ENCODE peak calls at places on chromosomes 16 and 17, in four cellular contexts. Q is transverse colon, Y is adrenal gland, H is mammary epithelial cell. V is an unnamed sample. For H3K4me1, the result is how much of the 10 kb centered on the place peaks cover.

GRCh38 chr16:80233097-80233835 is 307.5 kb upstream of the DYNLRB2 start:
- DNase-seq in H (no peak), Y (no peak), Q (no peak), V (no peak)

GRCh38 chr17:1043601-1044251 is 46.8 kb downstream of the TIMM22 start:
- DNase-seq in Q (no peak), Y (no peak), H (no peak), V (peak)

GRCh38 chr16:17448640-17449638 is 21.8 kb downstream of the XYLT1 start:
- DNase-seq in Q (peak), H (no peak), Y (no peak), V (peak)

GRCh38 chr17:64277831-64278562 is 14.9 kb upstream of the TEX2 start:
- DNase-seq in Y (no peak), Q (no peak), H (no peak), V (no peak)

GRCh38 chr16:61684566-61684965 is 351.7 kb downstream of the CDH8 start:
- DNase-seq in Y (no peak), Q (no peak), H (no peak), V (no peak)

GRCh38 chr17:81688616-81689015 is 4.8 kb downstream of the HGS start:
- DNase-seq in H (no peak), Y (no peak), Q (no peak), V (no peak)

GRCh38 chr17:40283662-40284061 is 4.0 kb upstream of the CDC6 start:
- DNase-seq in Y (no peak), Q (no peak), H (peak), V (no peak)

GRCh38 chr17:71396711-71397110 is 724.1 kb upstream of the SOX9 start:
- DNase-seq in Y (no peak), Q (no peak), H (no peak), V (no peak)

GRCh38 chr17:64572682-64573154 is 65.9 kb downstream of the CEP95 start:
- DNase-seq in Y (no peak), H (no peak), Q (no peak), V (no peak)

GRCh38 chr16:24534634-24535033 is 4.7 kb upstream of the RBBP6 start:
- DNase-seq in Y (no peak), Q (no peak), H (peak), V (no peak)

GRCh38 chr16:54193656-54194007 is 93.0 kb downstream of the IRX3 start:
- DNase-seq in Q (peak), H (peak), Y (peak), V (peak)

GRCh38 chr16:31874354-31875111 is 926 bp downstream of the ZNF267 start:
- DNase-seq in Y (no peak), H (peak), Q (no peak), V (no peak)

GRCh38 chr16:72073831-72074230 is 10.8 kb downstream of the HPR start:
- DNase-seq in Y (no peak), H (no peak), Q (no peak), V (no peak)

DNA sequence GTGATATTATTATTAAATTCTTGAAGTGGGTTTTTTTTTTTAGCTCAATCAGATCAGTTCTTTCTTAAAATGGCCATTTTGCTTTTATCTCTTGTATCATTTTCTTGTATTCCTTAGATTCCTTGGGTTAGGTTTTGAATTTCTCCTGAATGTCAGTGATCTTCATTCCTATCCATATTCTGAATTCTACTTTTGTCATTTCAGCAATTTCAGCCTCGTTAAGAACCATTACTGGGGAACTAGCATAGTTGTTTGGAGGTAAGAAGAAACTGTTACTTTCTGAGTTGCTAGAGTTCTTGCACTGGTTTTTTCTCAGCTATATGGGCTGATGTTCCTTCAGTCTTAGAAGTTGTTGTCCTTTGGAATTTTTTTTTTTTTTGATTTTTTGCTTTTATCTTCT is 293.1 kb downstream of the MAP2K4 start:
- DNase-seq in Q (no peak), H (no peak), Y (no peak), V (no peak)
- H3K4me1 ChIP-seq in Q (under half), H (under half), Y (under half), V (under half)

GRCh38 chr17:14301761-14302401 is 1.0 kb downstream of the HS3ST3B1 start:
- DNase-seq in Q (peak), H (peak), Y (peak), V (peak)
- H3K4me1 ChIP-seq in Q (under half), H (under half), Y (under half), V (under half)

DNA sequence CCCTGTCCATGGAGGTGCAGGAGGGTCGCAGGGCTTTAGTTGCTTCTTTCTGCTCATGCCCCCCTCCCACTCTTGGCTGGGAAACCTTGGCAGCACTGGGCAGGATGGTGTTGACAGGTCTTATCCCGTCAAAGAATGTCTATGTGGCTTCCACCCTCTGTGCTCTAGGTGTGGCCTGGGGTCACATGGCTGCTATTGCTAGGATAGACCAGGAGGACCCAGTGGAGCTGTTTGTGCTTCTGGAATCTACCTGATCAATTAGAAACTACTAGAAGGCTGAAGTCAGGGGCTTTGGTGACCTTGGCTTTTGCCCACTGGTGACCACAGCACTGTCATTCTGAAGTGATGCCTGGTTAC is 105.8 kb downstream of the CMIP start:
- DNase-seq in H (no peak), Y (no peak), Q (no peak), V (peak)
- H3K4me1 ChIP-seq in H (half or more), Y (under half), Q (under half), V (under half)

GRCh38 chr17:48556534-48557401 is 11.9 kb upstream of the HOXB2 start:
- DNase-seq in Q (no peak), H (peak), Y (no peak), V (no peak)
- H3K4me1 ChIP-seq in Q (half or more), H (under half), Y (under half), V (under half)

GRCh38 chr17:55238197-55238930 is 26.4 kb upstream of the HLF start:
- DNase-seq in H (peak), Y (peak), Q (peak), V (peak)

GRCh38 chr17:55237826-55238196 is 26.9 kb upstream of the HLF start:
- DNase-seq in Y (no peak), H (no peak), Q (no peak), V (no peak)

GRCh38 chr17:55242481-55242880 is 22.3 kb upstream of the HLF start:
- DNase-seq in Q (no peak), H (no peak), Y (no peak), V (no peak)

GRCh38 chr17:55238931-55239297 is 25.8 kb upstream of the HLF start:
- DNase-seq in H (no peak), Y (no peak), Q (no peak), V (no peak)

GRCh38 chr17:55241097-55241496 is 23.7 kb upstream of the HLF start:
- DNase-seq in Q (no peak), Y (no peak), H (no peak), V (no peak)
- H3K4me1 ChIP-seq in Q (under half), Y (under half), H (under half), V (under half)

GRCh38 chr16:57276596-57276995 is 7.9 kb downstream of the PLLP start:
- DNase-seq in H (peak), Q (no peak), Y (no peak), V (no peak)

GRCh38 chr16:57273359-57273758 is 11.1 kb downstream of the PLLP start:
- DNase-seq in Q (no peak), Y (no peak), H (no peak), V (no peak)

GRCh38 chr16:57271867-57272495 is 12.5 kb downstream of the PLLP start:
- DNase-seq in Y (no peak), Q (no peak), H (no peak), V (no peak)

GRCh38 chr16:57271063-57271345 is 13.5 kb downstream of the PLLP start:
- DNase-seq in Y (no peak), Q (no peak), H (no peak), V (no peak)

GRCh38 chr16:57273826-57274225 is 10.6 kb downstream of the PLLP start:
- DNase-seq in Y (no peak), H (no peak), Q (no peak), V (no peak)
- H3K4me1 ChIP-seq in Y (under half), H (under half), Q (under half), V (half or more)

GRCh38 chr16:58027341-58028167 is 2.0 kb downstream of the MMP15 start:
- DNase-seq in Q (peak), H (peak), Y (peak), V (peak)

GRCh38 chr16:58025351-58026138 is at the start of gene MMP15:
- DNase-seq in Y (peak), Q (peak), H (peak), V (peak)

GRCh38 chr16:58024673-58025350 is 742 bp upstream of the MMP15 start:
- DNase-seq in H (no peak), Q (peak), Y (no peak), V (peak)

GRCh38 chr16:58026705-58027340 is 1.3 kb downstream of the MMP15 start:
- DNase-seq in Q (peak), H (no peak), Y (no peak), V (peak)

GRCh38 chr16:58026139-58026704 is 668 bp downstream of the MMP15 start:
- DNase-seq in Q (peak), Y (peak), H (peak), V (peak)
- H3K4me1 ChIP-seq in Q (half or more), Y (half or more), H (under half), V (half or more)

DNA sequence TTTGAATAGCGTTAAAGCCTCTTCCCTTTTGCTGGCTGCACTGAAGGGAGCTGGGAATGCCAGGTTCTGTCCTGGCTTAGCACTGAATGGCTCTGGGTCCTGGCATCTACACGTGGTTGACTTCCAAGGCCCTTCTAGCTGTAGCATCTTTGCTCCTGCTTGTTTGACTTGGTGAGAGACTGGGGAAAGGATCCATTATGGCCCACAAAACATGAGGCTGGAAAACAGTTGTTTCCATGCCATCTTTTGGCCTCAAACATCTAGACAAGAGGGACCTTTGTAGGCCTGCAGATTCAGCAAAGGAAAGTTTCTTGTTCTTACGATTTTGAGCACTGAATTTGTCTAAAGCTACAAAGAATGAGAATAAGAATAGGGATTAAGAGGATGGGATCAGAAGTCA is 32.5 kb downstream of the EPN2 start:
- DNase-seq in H (no peak), Y (no peak), Q (no peak), V (no peak)
- H3K4me1 ChIP-seq in H (under half), Y (under half), Q (under half), V (half or more)

DNA sequence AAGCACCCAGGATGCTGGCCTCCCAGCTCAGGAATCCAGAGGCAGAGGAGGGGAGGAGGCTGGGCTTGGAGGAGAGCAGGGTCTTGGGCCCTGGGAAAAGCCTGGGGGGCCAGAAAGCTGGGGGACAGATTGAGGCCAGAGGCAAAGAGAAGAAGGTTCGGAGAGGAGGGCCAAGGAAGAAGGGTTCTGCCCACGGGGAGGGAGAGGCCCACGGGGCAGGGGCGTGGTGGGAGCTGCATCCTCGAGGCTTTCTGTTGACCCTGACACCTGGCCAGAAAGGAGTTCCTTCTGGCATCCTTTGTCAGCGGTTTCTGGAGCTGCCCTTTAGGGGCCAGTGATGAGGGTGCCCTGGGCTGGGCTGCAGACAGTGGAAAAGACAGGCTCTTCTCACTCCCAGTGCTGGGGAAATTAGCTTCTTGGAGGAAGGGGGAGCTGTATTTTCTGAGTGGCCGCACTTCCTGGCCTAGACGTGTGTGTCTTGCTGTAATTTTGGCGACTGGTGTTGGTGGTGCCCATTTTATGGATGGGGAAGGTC is 308.7 kb downstream of the SEC14L1 start:
- DNase-seq in H (no peak), Q (no peak), Y (no peak), V (no peak)
- H3K4me1 ChIP-seq in H (half or more), Q (half or more), Y (half or more), V (half or more)

GRCh38 chr16:85294810-85295508 is 182.7 kb upstream of the CIBAR2 start:
- DNase-seq in H (no peak), Y (no peak), Q (no peak), V (no peak)
- H3K4me1 ChIP-seq in H (under half), Y (under half), Q (under half), V (under half)